ENCODE peak calls at places on chromosome 17, in nine cellular contexts. One of them, this sample, is unnamed.

GRCh38 chr17:17590141-17590735 is 1.3 kb downstream of the PEMT start:
- DNase-seq in retina: peak
- DNase-seq in Karpas-422: peak
- DNase-seq in B cell: no peak
- DNase-seq in testis: no peak
- DNase-seq in RWPE1: no peak
- DNase-seq in NCI-H1930: no peak
- DNase-seq in GM12891: no peak
- DNase-seq in naive B cell: no peak
- DNase-seq in this sample: no peak

GRCh38 chr17:14745122-14745521 is 444.2 kb downstream of the HS3ST3B1 start:
- DNase-seq in B cell: no peak
- DNase-seq in NCI-H1930: no peak
- DNase-seq in GM12891: no peak
- DNase-seq in retina: no peak
- DNase-seq in naive B cell: no peak
- DNase-seq in testis: no peak
- DNase-seq in RWPE1: peak
- DNase-seq in Karpas-422: no peak
- DNase-seq in this sample: no peak

GRCh38 chr17:74843352-74843627 is 16.4 kb downstream of the GRIN2C start:
- DNase-seq in GM12891: no peak
- DNase-seq in B cell: no peak
- DNase-seq in Karpas-422: peak
- DNase-seq in retina: peak
- DNase-seq in naive B cell: no peak
- DNase-seq in RWPE1: no peak
- DNase-seq in NCI-H1930: no peak
- DNase-seq in testis: no peak
- DNase-seq in this sample: no peak

GRCh38 chr17:16101440-16101839 is 101.8 kb downstream of the TTC19 start:
- DNase-seq in NCI-H1930: no peak
- DNase-seq in Karpas-422: no peak
- DNase-seq in retina: no peak
- DNase-seq in GM12891: no peak
- DNase-seq in B cell: no peak
- DNase-seq in RWPE1: no peak
- DNase-seq in testis: no peak
- DNase-seq in naive B cell: no peak
- DNase-seq in this sample: no peak

GRCh38 chr17:14337596-14338079 is 36.8 kb downstream of the HS3ST3B1 start:
- DNase-seq in naive B cell: no peak
- DNase-seq in NCI-H1930: no peak
- DNase-seq in testis: no peak
- DNase-seq in GM12891: peak
- DNase-seq in retina: no peak
- DNase-seq in Karpas-422: no peak
- DNase-seq in B cell: no peak
- DNase-seq in RWPE1: no peak
- DNase-seq in this sample: no peak

GRCh38 chr17:49603720-49604119 is 28.0 kb downstream of the NXPH3 start:
- DNase-seq in NCI-H1930: no peak
- DNase-seq in testis: no peak
- DNase-seq in retina: no peak
- DNase-seq in naive B cell: no peak
- DNase-seq in B cell: no peak
- DNase-seq in Karpas-422: no peak
- DNase-seq in GM12891: no peak
- DNase-seq in RWPE1: no peak
- DNase-seq in this sample: no peak

GRCh38 chr17:59533694-59534093 is 31.7 kb upstream of the DHX40 start:
- DNase-seq in retina: no peak
- DNase-seq in naive B cell: peak
- DNase-seq in Karpas-422: no peak
- DNase-seq in GM12891: no peak
- DNase-seq in RWPE1: no peak
- DNase-seq in NCI-H1930: no peak
- DNase-seq in testis: no peak
- DNase-seq in B cell: peak
- DNase-seq in this sample: no peak

GRCh38 chr17:50201226-50201854 is at the start of gene COL1A1:
- DNase-seq in RWPE1: no peak
- DNase-seq in GM12891: no peak
- DNase-seq in Karpas-422: no peak
- DNase-seq in retina: no peak
- DNase-seq in NCI-H1930: no peak
- DNase-seq in naive B cell: no peak
- DNase-seq in B cell: no peak
- DNase-seq in testis: peak
- DNase-seq in this sample: no peak

GRCh38 chr17:57834146-57834741 is 15.6 kb downstream of the MRPS23 start:
- DNase-seq in testis: peak
- DNase-seq in B cell: no peak
- DNase-seq in GM12891: no peak
- DNase-seq in RWPE1: peak
- DNase-seq in retina: no peak
- DNase-seq in naive B cell: no peak
- DNase-seq in NCI-H1930: no peak
- DNase-seq in Karpas-422: no peak
- DNase-seq in this sample: no peak

GRCh38 chr17:76725580-76726230 is 701 bp downstream of the JMJD6 start:
- DNase-seq in NCI-H1930: no peak
- DNase-seq in Karpas-422: peak
- DNase-seq in B cell: peak
- DNase-seq in RWPE1: peak
- DNase-seq in naive B cell: peak
- DNase-seq in retina: no peak
- DNase-seq in testis: peak
- DNase-seq in GM12891: peak
- DNase-seq in this sample: no peak

GRCh38 chr17:33049781-33050414 is 58.3 kb downstream of the SPACA3 start:
- DNase-seq in GM12891: peak
- DNase-seq in RWPE1: peak
- DNase-seq in B cell: peak
- DNase-seq in Karpas-422: peak
- DNase-seq in naive B cell: peak
- DNase-seq in testis: peak
- DNase-seq in retina: peak
- DNase-seq in NCI-H1930: peak
- DNase-seq in this sample: peak

GRCh38 chr17:12579245-12579644 is 86.4 kb upstream of the MYOCD start:
- DNase-seq in B cell: no peak
- DNase-seq in retina: no peak
- DNase-seq in testis: no peak
- DNase-seq in naive B cell: no peak
- DNase-seq in Karpas-422: no peak
- DNase-seq in RWPE1: no peak
- DNase-seq in GM12891: no peak
- DNase-seq in NCI-H1930: no peak
- DNase-seq in this sample: no peak

GRCh38 chr17:74759243-74759801 is 10.9 kb downstream of the NHERF1 start:
- DNase-seq in NCI-H1930: no peak
- DNase-seq in retina: no peak
- DNase-seq in GM12891: peak
- DNase-seq in Karpas-422: no peak
- DNase-seq in naive B cell: peak
- DNase-seq in testis: no peak
- DNase-seq in B cell: peak
- DNase-seq in RWPE1: no peak
- DNase-seq in this sample: no peak

GRCh38 chr17:81342062-81342699 is 47.1 kb upstream of the SLC38A10 start:
- DNase-seq in retina: no peak
- DNase-seq in testis: no peak
- DNase-seq in Karpas-422: no peak
- DNase-seq in B cell: no peak
- DNase-seq in naive B cell: no peak
- DNase-seq in GM12891: no peak
- DNase-seq in RWPE1: no peak
- DNase-seq in NCI-H1930: no peak
- DNase-seq in this sample: no peak

GRCh38 chr17:47252209-47252608 is 1.4 kb upstream of the ITGB3 start:
- DNase-seq in Karpas-422: peak
- DNase-seq in RWPE1: no peak
- DNase-seq in testis: no peak
- DNase-seq in NCI-H1930: no peak
- DNase-seq in GM12891: no peak
- DNase-seq in B cell: no peak
- DNase-seq in retina: no peak
- DNase-seq in naive B cell: no peak
- DNase-seq in this sample: no peak

GRCh38 chr17:78450696-78451344 is 72.4 kb downstream of the PGS1 start:
- DNase-seq in B cell: no peak
- DNase-seq in RWPE1: no peak
- DNase-seq in retina: no peak
- DNase-seq in GM12891: no peak
- DNase-seq in naive B cell: no peak
- DNase-seq in testis: no peak
- DNase-seq in Karpas-422: peak
- DNase-seq in NCI-H1930: no peak
- DNase-seq in this sample: peak

GRCh38 chr17:62664336-62665120 is 37.1 kb downstream of the MRC2 start:
- DNase-seq in retina: no peak
- DNase-seq in Karpas-422: no peak
- DNase-seq in NCI-H1930: no peak
- DNase-seq in GM12891: no peak
- DNase-seq in naive B cell: no peak
- DNase-seq in RWPE1: no peak
- DNase-seq in testis: no peak
- DNase-seq in B cell: no peak
- DNase-seq in this sample: no peak

GRCh38 chr17:17546399-17547185 is 44.9 kb downstream of the PEMT start:
- DNase-seq in testis: peak
- DNase-seq in naive B cell: no peak
- DNase-seq in RWPE1: no peak
- DNase-seq in Karpas-422: no peak
- DNase-seq in GM12891: no peak
- DNase-seq in B cell: no peak
- DNase-seq in NCI-H1930: no peak
- DNase-seq in retina: no peak
- DNase-seq in this sample: no peak

GRCh38 chr17:57363998-57364645 is 107.8 kb downstream of the MSI2 start:
- DNase-seq in NCI-H1930: no peak
- DNase-seq in B cell: no peak
- DNase-seq in RWPE1: no peak
- DNase-seq in retina: peak
- DNase-seq in testis: no peak
- DNase-seq in GM12891: no peak
- DNase-seq in naive B cell: no peak
- DNase-seq in Karpas-422: no peak
- DNase-seq in this sample: peak

GRCh38 chr17:39548494-39548893 is 59.2 kb downstream of the NEUROD2 start:
- DNase-seq in naive B cell: no peak
- DNase-seq in Karpas-422: no peak
- DNase-seq in retina: no peak
- DNase-seq in NCI-H1930: no peak
- DNase-seq in RWPE1: no peak
- DNase-seq in B cell: no peak
- DNase-seq in GM12891: no peak
- DNase-seq in testis: no peak
- DNase-seq in this sample: peak

GRCh38 chr17:82277851-82278250 is 4.4 kb upstream of the CSNK1D start:
- DNase-seq in GM12891: no peak
- DNase-seq in NCI-H1930: no peak
- DNase-seq in Karpas-422: no peak
- DNase-seq in naive B cell: no peak
- DNase-seq in B cell: no peak
- DNase-seq in RWPE1: no peak
- DNase-seq in testis: no peak
- DNase-seq in retina: no peak
- DNase-seq in this sample: no peak

GRCh38 chr17:19000531-19001011 is 4.0 kb downstream of the FAM83G start:
- DNase-seq in GM12891: no peak
- DNase-seq in Karpas-422: no peak
- DNase-seq in NCI-H1930: no peak
- DNase-seq in naive B cell: no peak
- DNase-seq in RWPE1: peak
- DNase-seq in testis: no peak
- DNase-seq in B cell: no peak
- DNase-seq in retina: no peak
- DNase-seq in this sample: no peak

GRCh38 chr17:2949469-2950044 is 113.8 kb downstream of the OR1D5 start:
- DNase-seq in GM12891: no peak
- DNase-seq in testis: no peak
- DNase-seq in retina: no peak
- DNase-seq in Karpas-422: no peak
- DNase-seq in naive B cell: no peak
- DNase-seq in B cell: no peak
- DNase-seq in RWPE1: peak
- DNase-seq in NCI-H1930: no peak
- DNase-seq in this sample: no peak

GRCh38 chr17:16243385-16243784 is 26.4 kb downstream of the PIGL start:
- DNase-seq in testis: no peak
- DNase-seq in retina: no peak
- DNase-seq in GM12891: no peak
- DNase-seq in Karpas-422: no peak
- DNase-seq in RWPE1: no peak
- DNase-seq in B cell: no peak
- DNase-seq in naive B cell: no peak
- DNase-seq in NCI-H1930: no peak
- DNase-seq in this sample: no peak

GRCh38 chr17:7064248-7064647 is 15.8 kb downstream of the CLEC10A start:
- DNase-seq in GM12891: no peak
- DNase-seq in B cell: no peak
- DNase-seq in retina: no peak
- DNase-seq in testis: no peak
- DNase-seq in naive B cell: no peak
- DNase-seq in NCI-H1930: no peak
- DNase-seq in RWPE1: no peak
- DNase-seq in Karpas-422: no peak
- DNase-seq in this sample: no peak

GRCh38 chr17:50532452-50533024 is at the start of gene EPN3:
- DNase-seq in testis: no peak
- DNase-seq in B cell: no peak
- DNase-seq in retina: no peak
- DNase-seq in NCI-H1930: no peak
- DNase-seq in Karpas-422: no peak
- DNase-seq in RWPE1: peak
- DNase-seq in GM12891: no peak
- DNase-seq in naive B cell: no peak
- DNase-seq in this sample: no peak

GRCh38 chr17:16044484-16044883 is 44.9 kb downstream of the TTC19 start:
- DNase-seq in NCI-H1930: no peak
- DNase-seq in RWPE1: no peak
- DNase-seq in naive B cell: no peak
- DNase-seq in retina: no peak
- DNase-seq in B cell: no peak
- DNase-seq in Karpas-422: no peak
- DNase-seq in GM12891: no peak
- DNase-seq in testis: no peak
- DNase-seq in this sample: no peak

GRCh38 chr17:71948703-71949422 is 172.0 kb upstream of the SOX9 start:
- DNase-seq in testis: no peak
- DNase-seq in NCI-H1930: no peak
- DNase-seq in naive B cell: no peak
- DNase-seq in GM12891: no peak
- DNase-seq in retina: no peak
- DNase-seq in RWPE1: no peak
- DNase-seq in B cell: no peak
- DNase-seq in Karpas-422: no peak
- DNase-seq in this sample: no peak

GRCh38 chr17:27978689-27979175 is 63.7 kb upstream of the NLK start:
- DNase-seq in retina: no peak
- DNase-seq in NCI-H1930: no peak
- DNase-seq in GM12891: no peak
- DNase-seq in Karpas-422: no peak
- DNase-seq in testis: no peak
- DNase-seq in RWPE1: no peak
- DNase-seq in B cell: no peak
- DNase-seq in naive B cell: no peak
- DNase-seq in this sample: no peak

GRCh38 chr17:46943511-46944393 is 20.8 kb downstream of the GOSR2 start:
- DNase-seq in RWPE1: no peak
- DNase-seq in NCI-H1930: no peak
- DNase-seq in testis: peak
- DNase-seq in B cell: no peak
- DNase-seq in Karpas-422: no peak
- DNase-seq in naive B cell: no peak
- DNase-seq in GM12891: no peak
- DNase-seq in retina: peak
- DNase-seq in this sample: no peak

GRCh38 chr17:28949185-28950016 is 1.9 kb downstream of the PHF12 start:
- DNase-seq in NCI-H1930: no peak
- DNase-seq in naive B cell: peak
- DNase-seq in testis: peak
- DNase-seq in retina: peak
- DNase-seq in B cell: peak
- DNase-seq in GM12891: no peak
- DNase-seq in Karpas-422: peak
- DNase-seq in RWPE1: peak
- DNase-seq in this sample: peak

This sample was measured in NCI-H1694 treated with DMSO at 0.1 percent for 48 hours.